ENCODE peak calls at places on chromosome 6, in seven cellular contexts. W is HEK293T; J is choroid plexus epithelial cell; L is foreskin keratinocyte; E is naive thymus-derived CD8-positive, alpha-beta T cell; A is GM04504; G is psoas muscle. B is an unnamed sample.

GRCh38 chr6:36277946-36278465 is 8.1 kb downstream of the PNPLA1 start:
- DNase-seq in E (no peak), J (no peak), L (no peak), A (no peak), W (no peak), G (no peak), B (no peak)

GRCh38 chr6:21922086-21922485 is 328.5 kb downstream of the SOX4 start:
- DNase-seq in A (no peak), L (peak), E (no peak), G (no peak), J (peak), W (no peak), B (no peak)

GRCh38 chr6:52233975-52234823 is 10.1 kb downstream of the IL17F start:
- DNase-seq in A (peak), E (no peak), J (peak), G (peak), W (peak), L (peak), B (peak)

GRCh38 chr6:1832844-1833787 is 223.4 kb downstream of the FOXC1 start:
- DNase-seq in W (no peak), G (peak), E (no peak), L (no peak), A (no peak), J (peak), B (no peak)

GRCh38 chr6:81003156-81003555 is 749.3 kb downstream of the TENT5A start:
- DNase-seq in J (peak), L (peak), E (no peak), W (no peak), G (no peak), A (peak), B (no peak)

GRCh38 chr6:22221630-22222029 is 75.2 kb downstream of the PRL start:
- DNase-seq in E (no peak), W (no peak), J (no peak), L (peak), G (no peak), A (no peak), B (no peak)

GRCh38 chr6:64713175-64713574 is 993.9 kb downstream of the EYS start:
- DNase-seq in W (no peak), E (no peak), L (no peak), A (no peak), G (no peak), J (no peak), B (no peak)

GRCh38 chr6:125262026-125263013 is 39.4 kb downstream of the HDDC2 start:
- DNase-seq in G (no peak), A (no peak), J (peak), E (no peak), W (no peak), L (no peak), B (no peak)

GRCh38 chr6:43570876-43571441 is 4.9 kb downstream of the XPO5 start:
- DNase-seq in L (peak), W (no peak), E (no peak), J (peak), A (no peak), G (no peak), B (no peak)

GRCh38 chr6:22583927-22584326 is 14.6 kb downstream of the HDGFL1 start:
- DNase-seq in A (no peak), E (no peak), W (no peak), G (no peak), J (no peak), L (no peak), B (no peak)

GRCh38 chr6:80435457-80435856 is 329.0 kb downstream of the BCKDHB start:
- DNase-seq in G (no peak), J (no peak), W (no peak), A (no peak), L (no peak), E (no peak), B (no peak)

GRCh38 chr6:41707565-41708200 is 27.7 kb downstream of the TFEB start:
- DNase-seq in G (peak), W (no peak), J (no peak), A (no peak), E (no peak), L (no peak), B (no peak)